ENCODE peak calls at places on chromosomes 3 and 15, in six cellular contexts. One of them, this sample, is unnamed.

GRCh38 chr3:69016901-69017300 is 3.4 kb upstream of the EOGT start:
- DNase-seq in NT2/D1: no peak
- DNase-seq in stimulated activated CD4-positive, alpha-beta T cell treated with anti-CD3 and anti-CD28 coated beads, Interleukin-4, amount 100 ng/mL, for 1 hour: no peak
- DNase-seq in activated CD4-positive, CD25-positive, alpha-beta regulatory T cell: no peak
- DNase-seq in anterior cingulate cortex: no peak
- DNase-seq in GM04504: no peak
- DNase-seq in this sample: no peak

GRCh38 chr15:22961661-22962221 is 18.4 kb downstream of the CYFIP1 start:
- DNase-seq in GM04504: no peak
- DNase-seq in stimulated activated CD4-positive, alpha-beta T cell treated with anti-CD3 and anti-CD28 coated beads, Interleukin-4, amount 100 ng/mL, for 1 hour: no peak
- DNase-seq in NT2/D1: no peak
- DNase-seq in anterior cingulate cortex: no peak
- DNase-seq in activated CD4-positive, CD25-positive, alpha-beta regulatory T cell: no peak
- DNase-seq in this sample: no peak

GRCh38 chr3:41485484-41485883 is 286.2 kb downstream of the CTNNB1 start:
- DNase-seq in anterior cingulate cortex: no peak
- DNase-seq in stimulated activated CD4-positive, alpha-beta T cell treated with anti-CD3 and anti-CD28 coated beads, Interleukin-4, amount 100 ng/mL, for 1 hour: no peak
- DNase-seq in NT2/D1: no peak
- DNase-seq in GM04504: no peak
- DNase-seq in activated CD4-positive, CD25-positive, alpha-beta regulatory T cell: no peak
- DNase-seq in this sample: no peak

GRCh38 chr3:169072494-169072893 is 591.0 kb downstream of the MECOM start:
- DNase-seq in activated CD4-positive, CD25-positive, alpha-beta regulatory T cell: no peak
- DNase-seq in GM04504: no peak
- DNase-seq in NT2/D1: no peak
- DNase-seq in stimulated activated CD4-positive, alpha-beta T cell treated with anti-CD3 and anti-CD28 coated beads, Interleukin-4, amount 100 ng/mL, for 1 hour: no peak
- DNase-seq in anterior cingulate cortex: no peak
- DNase-seq in this sample: no peak

GRCh38 chr3:127358641-127359040 is 70.8 kb upstream of the PRR20G start:
- DNase-seq in GM04504: no peak
- DNase-seq in activated CD4-positive, CD25-positive, alpha-beta regulatory T cell: no peak
- DNase-seq in anterior cingulate cortex: no peak
- DNase-seq in stimulated activated CD4-positive, alpha-beta T cell treated with anti-CD3 and anti-CD28 coated beads, Interleukin-4, amount 100 ng/mL, for 1 hour: no peak
- DNase-seq in NT2/D1: no peak
- DNase-seq in this sample: no peak

GRCh38 chr3:133494469-133494868 is 79.0 kb upstream of the CDV3 start:
- DNase-seq in anterior cingulate cortex: no peak
- DNase-seq in NT2/D1: no peak
- DNase-seq in GM04504: no peak
- DNase-seq in activated CD4-positive, CD25-positive, alpha-beta regulatory T cell: no peak
- DNase-seq in stimulated activated CD4-positive, alpha-beta T cell treated with anti-CD3 and anti-CD28 coated beads, Interleukin-4, amount 100 ng/mL, for 1 hour: no peak
- DNase-seq in this sample: no peak

GRCh38 chr3:150761831-150762661 is 923 bp downstream of the SIAH2 start:
- DNase-seq in GM04504: no peak
- DNase-seq in NT2/D1: no peak
- DNase-seq in stimulated activated CD4-positive, alpha-beta T cell treated with anti-CD3 and anti-CD28 coated beads, Interleukin-4, amount 100 ng/mL, for 1 hour: peak; percentile 38
- DNase-seq in activated CD4-positive, CD25-positive, alpha-beta regulatory T cell: peak; percentile 23
- DNase-seq in anterior cingulate cortex: peak; percentile 30
- DNase-seq in this sample: peak; percentile 40

GRCh38 chr15:40928975-40929729 is at the start of gene DLL4:
- DNase-seq in anterior cingulate cortex: no peak
- DNase-seq in activated CD4-positive, CD25-positive, alpha-beta regulatory T cell: no peak
- DNase-seq in stimulated activated CD4-positive, alpha-beta T cell treated with anti-CD3 and anti-CD28 coated beads, Interleukin-4, amount 100 ng/mL, for 1 hour: peak; percentile 41
- DNase-seq in NT2/D1: no peak
- DNase-seq in GM04504: no peak
- DNase-seq in this sample: peak; percentile 41

GRCh38 chr3:106731230-106731629 is 646.0 kb upstream of the CCDC54 start:
- DNase-seq in activated CD4-positive, CD25-positive, alpha-beta regulatory T cell: no peak
- DNase-seq in GM04504: no peak
- DNase-seq in anterior cingulate cortex: no peak
- DNase-seq in stimulated activated CD4-positive, alpha-beta T cell treated with anti-CD3 and anti-CD28 coated beads, Interleukin-4, amount 100 ng/mL, for 1 hour: no peak
- DNase-seq in NT2/D1: no peak
- DNase-seq in this sample: no peak

GRCh38 chr3:14892226-14892625 is 55.2 kb upstream of the NR2C2 start:
- DNase-seq in anterior cingulate cortex: no peak
- DNase-seq in activated CD4-positive, CD25-positive, alpha-beta regulatory T cell: no peak
- DNase-seq in NT2/D1: no peak
- DNase-seq in GM04504: no peak
- DNase-seq in stimulated activated CD4-positive, alpha-beta T cell treated with anti-CD3 and anti-CD28 coated beads, Interleukin-4, amount 100 ng/mL, for 1 hour: no peak
- DNase-seq in this sample: no peak

GRCh38 chr3:143998266-143998665 is 26.6 kb downstream of the DIPK2A start:
- DNase-seq in GM04504: no peak
- DNase-seq in NT2/D1: no peak
- DNase-seq in activated CD4-positive, CD25-positive, alpha-beta regulatory T cell: no peak
- DNase-seq in anterior cingulate cortex: no peak
- DNase-seq in stimulated activated CD4-positive, alpha-beta T cell treated with anti-CD3 and anti-CD28 coated beads, Interleukin-4, amount 100 ng/mL, for 1 hour: no peak
- DNase-seq in this sample: no peak

GRCh38 chr15:89143503-89144162 is 55.4 kb downstream of the ABHD2 start:
- DNase-seq in anterior cingulate cortex: no peak
- DNase-seq in NT2/D1: no peak
- DNase-seq in GM04504: peak; percentile 86
- DNase-seq in activated CD4-positive, CD25-positive, alpha-beta regulatory T cell: no peak
- DNase-seq in stimulated activated CD4-positive, alpha-beta T cell treated with anti-CD3 and anti-CD28 coated beads, Interleukin-4, amount 100 ng/mL, for 1 hour: no peak
- DNase-seq in this sample: no peak

GRCh38 chr3:189458536-189458935 is 172.7 kb upstream of the TP63 start:
- DNase-seq in anterior cingulate cortex: no peak
- DNase-seq in stimulated activated CD4-positive, alpha-beta T cell treated with anti-CD3 and anti-CD28 coated beads, Interleukin-4, amount 100 ng/mL, for 1 hour: no peak
- DNase-seq in activated CD4-positive, CD25-positive, alpha-beta regulatory T cell: no peak
- DNase-seq in NT2/D1: no peak
- DNase-seq in GM04504: no peak
- DNase-seq in this sample: no peak

GRCh38 chr15:74376226-74376625 is 8.8 kb upstream of the CYP11A1 start:
- DNase-seq in anterior cingulate cortex: no peak
- DNase-seq in activated CD4-positive, CD25-positive, alpha-beta regulatory T cell: no peak
- DNase-seq in GM04504: no peak
- DNase-seq in NT2/D1: no peak
- DNase-seq in stimulated activated CD4-positive, alpha-beta T cell treated with anti-CD3 and anti-CD28 coated beads, Interleukin-4, amount 100 ng/mL, for 1 hour: no peak
- DNase-seq in this sample: no peak

GRCh38 chr15:60000824-60001641 is 3.1 kb upstream of the FOXB1 start:
- DNase-seq in anterior cingulate cortex: no peak
- DNase-seq in stimulated activated CD4-positive, alpha-beta T cell treated with anti-CD3 and anti-CD28 coated beads, Interleukin-4, amount 100 ng/mL, for 1 hour: no peak
- DNase-seq in NT2/D1: no peak
- DNase-seq in activated CD4-positive, CD25-positive, alpha-beta regulatory T cell: no peak
- DNase-seq in GM04504: no peak
- DNase-seq in this sample: no peak

GRCh38 chr3:18080198-18080689 is 337.8 kb upstream of the TBC1D5 start:
- DNase-seq in activated CD4-positive, CD25-positive, alpha-beta regulatory T cell: no peak
- DNase-seq in anterior cingulate cortex: no peak
- DNase-seq in GM04504: no peak
- DNase-seq in NT2/D1: no peak
- DNase-seq in stimulated activated CD4-positive, alpha-beta T cell treated with anti-CD3 and anti-CD28 coated beads, Interleukin-4, amount 100 ng/mL, for 1 hour: no peak
- DNase-seq in this sample: no peak

GRCh38 chr3:160929595-160929994 is 173.6 kb downstream of the PPM1L start:
- DNase-seq in NT2/D1: no peak
- DNase-seq in anterior cingulate cortex: peak; percentile 22
- DNase-seq in stimulated activated CD4-positive, alpha-beta T cell treated with anti-CD3 and anti-CD28 coated beads, Interleukin-4, amount 100 ng/mL, for 1 hour: no peak
- DNase-seq in activated CD4-positive, CD25-positive, alpha-beta regulatory T cell: no peak
- DNase-seq in GM04504: no peak
- DNase-seq in this sample: no peak

GRCh38 chr3:105827959-105828358 is 40.9 kb downstream of the CBLB start:
- DNase-seq in NT2/D1: no peak
- DNase-seq in anterior cingulate cortex: no peak
- DNase-seq in GM04504: peak; percentile 35
- DNase-seq in activated CD4-positive, CD25-positive, alpha-beta regulatory T cell: no peak
- DNase-seq in stimulated activated CD4-positive, alpha-beta T cell treated with anti-CD3 and anti-CD28 coated beads, Interleukin-4, amount 100 ng/mL, for 1 hour: no peak
- DNase-seq in this sample: no peak

GRCh38 chr3:52845691-52846426 is 11.0 kb upstream of the MUSTN1 start:
- DNase-seq in anterior cingulate cortex: no peak
- DNase-seq in stimulated activated CD4-positive, alpha-beta T cell treated with anti-CD3 and anti-CD28 coated beads, Interleukin-4, amount 100 ng/mL, for 1 hour: peak; percentile 31
- DNase-seq in GM04504: no peak
- DNase-seq in activated CD4-positive, CD25-positive, alpha-beta regulatory T cell: no peak
- DNase-seq in NT2/D1: no peak
- DNase-seq in this sample: no peak

GRCh38 chr3:127763337-127763736 is 59.0 kb downstream of the MGLL start:
- DNase-seq in activated CD4-positive, CD25-positive, alpha-beta regulatory T cell: no peak
- DNase-seq in NT2/D1: no peak
- DNase-seq in GM04504: no peak
- DNase-seq in anterior cingulate cortex: no peak
- DNase-seq in stimulated activated CD4-positive, alpha-beta T cell treated with anti-CD3 and anti-CD28 coated beads, Interleukin-4, amount 100 ng/mL, for 1 hour: no peak
- DNase-seq in this sample: no peak

GRCh38 chr15:62394079-62394478 is 229.0 kb upstream of the C2CD4B start:
- DNase-seq in activated CD4-positive, CD25-positive, alpha-beta regulatory T cell: no peak
- DNase-seq in stimulated activated CD4-positive, alpha-beta T cell treated with anti-CD3 and anti-CD28 coated beads, Interleukin-4, amount 100 ng/mL, for 1 hour: no peak
- DNase-seq in anterior cingulate cortex: no peak
- DNase-seq in GM04504: no peak
- DNase-seq in NT2/D1: no peak
- DNase-seq in this sample: no peak

GRCh38 chr3:65751123-65751700 is 287.5 kb downstream of the MAGI1 start:
- DNase-seq in NT2/D1: peak; percentile 72
- DNase-seq in anterior cingulate cortex: peak; percentile 73
- DNase-seq in activated CD4-positive, CD25-positive, alpha-beta regulatory T cell: no peak
- DNase-seq in stimulated activated CD4-positive, alpha-beta T cell treated with anti-CD3 and anti-CD28 coated beads, Interleukin-4, amount 100 ng/mL, for 1 hour: no peak
- DNase-seq in GM04504: peak; percentile 9
- DNase-seq in this sample: no peak

GRCh38 chr3:73580343-73580742 is 44.4 kb downstream of the PDZRN3 start:
- DNase-seq in stimulated activated CD4-positive, alpha-beta T cell treated with anti-CD3 and anti-CD28 coated beads, Interleukin-4, amount 100 ng/mL, for 1 hour: no peak
- DNase-seq in NT2/D1: no peak
- DNase-seq in activated CD4-positive, CD25-positive, alpha-beta regulatory T cell: no peak
- DNase-seq in anterior cingulate cortex: no peak
- DNase-seq in GM04504: no peak
- DNase-seq in this sample: no peak

GRCh38 chr15:101635944-101636727 is 16.0 kb downstream of the TM2D3 start:
- DNase-seq in activated CD4-positive, CD25-positive, alpha-beta regulatory T cell: no peak
- DNase-seq in GM04504: no peak
- DNase-seq in anterior cingulate cortex: no peak
- DNase-seq in stimulated activated CD4-positive, alpha-beta T cell treated with anti-CD3 and anti-CD28 coated beads, Interleukin-4, amount 100 ng/mL, for 1 hour: no peak
- DNase-seq in NT2/D1: no peak
- DNase-seq in this sample: no peak

GRCh38 chr3:9298236-9298635 is 48.8 kb upstream of the SRGAP3 start:
- DNase-seq in NT2/D1: no peak
- DNase-seq in activated CD4-positive, CD25-positive, alpha-beta regulatory T cell: no peak
- DNase-seq in anterior cingulate cortex: no peak
- DNase-seq in stimulated activated CD4-positive, alpha-beta T cell treated with anti-CD3 and anti-CD28 coated beads, Interleukin-4, amount 100 ng/mL, for 1 hour: no peak
- DNase-seq in GM04504: no peak
- DNase-seq in this sample: no peak

GRCh38 chr3:8492744-8493511 is 8.7 kb upstream of the LMCD1 start:
- DNase-seq in anterior cingulate cortex: no peak
- DNase-seq in activated CD4-positive, CD25-positive, alpha-beta regulatory T cell: no peak
- DNase-seq in GM04504: no peak
- DNase-seq in stimulated activated CD4-positive, alpha-beta T cell treated with anti-CD3 and anti-CD28 coated beads, Interleukin-4, amount 100 ng/mL, for 1 hour: no peak
- DNase-seq in NT2/D1: no peak
- DNase-seq in this sample: no peak

GRCh38 chr3:105473521-105474223 is 107.0 kb downstream of the ALCAM start:
- DNase-seq in stimulated activated CD4-positive, alpha-beta T cell treated with anti-CD3 and anti-CD28 coated beads, Interleukin-4, amount 100 ng/mL, for 1 hour: no peak
- DNase-seq in anterior cingulate cortex: no peak
- DNase-seq in NT2/D1: no peak
- DNase-seq in GM04504: peak; percentile 65
- DNase-seq in activated CD4-positive, CD25-positive, alpha-beta regulatory T cell: no peak
- DNase-seq in this sample: no peak